ENCODE peak calls at places on chromosome 17, in eight cellular contexts. U, Y, K, D, T, W, J and F are unnamed samples.

GRCh38 chr17:29620271-29620670 is 2.4 kb downstream of the CORO6 start:
- DNase-seq in T (no peak), K (peak), D (peak), Y (no peak), U (no peak), W (no peak), J (no peak), F (no peak)

GRCh38 chr17:45951403-45951802 is 47.6 kb upstream of the STH start:
- DNase-seq in K (no peak), J (no peak), U (no peak), Y (no peak), D (no peak), W (no peak), T (no peak), F (no peak)

GRCh38 chr17:66167189-66167815 is 24.6 kb downstream of the CEP112 start:
- DNase-seq in Y (no peak), T (no peak), J (no peak), K (no peak), D (no peak), W (peak), U (no peak), F (no peak)

GRCh38 chr17:47654991-47655390 is 5.3 kb downstream of the KPNB1 start:
- DNase-seq in W (no peak), T (no peak), U (no peak), D (no peak), Y (no peak), K (no peak), J (no peak), F (no peak)

GRCh38 chr17:29949708-29950107 is 8.3 kb downstream of the EFCAB5 start:
- DNase-seq in W (no peak), J (no peak), U (no peak), D (no peak), T (no peak), K (no peak), Y (no peak), F (no peak)

GRCh38 chr17:55172612-55173011 is 92.1 kb upstream of the HLF start:
- DNase-seq in K (no peak), W (peak), U (no peak), J (no peak), T (no peak), D (no peak), Y (no peak), F (no peak)

GRCh38 chr17:55734128-55734781 is 11.6 kb upstream of the TMEM100 start:
- DNase-seq in U (no peak), W (no peak), K (no peak), D (no peak), T (no peak), Y (no peak), J (peak), F (no peak)

GRCh38 chr17:66675991-66676371 is 158.9 kb upstream of the CACNG5 start:
- DNase-seq in D (no peak), U (no peak), Y (peak), K (peak), T (peak), J (no peak), W (no peak), F (peak)

GRCh38 chr17:16853661-16854320 is 118.1 kb downstream of the TNFRSF13B start:
- DNase-seq in W (no peak), Y (no peak), J (no peak), D (no peak), U (no peak), K (no peak), T (no peak), F (no peak)

GRCh38 chr17:37239690-37240344 is 136.0 kb upstream of the C17orf78 start:
- DNase-seq in W (peak), D (peak), J (peak), Y (no peak), U (peak), T (no peak), K (no peak), F (no peak)

GRCh38 chr17:28242791-28243190 is 76.2 kb upstream of the TMEM97 start:
- DNase-seq in D (no peak), K (no peak), T (no peak), J (no peak), W (no peak), Y (no peak), U (no peak), F (no peak)

GRCh38 chr17:36675250-36675649 is 73.9 kb downstream of the MRM1 start:
- DNase-seq in Y (no peak), W (peak), U (no peak), T (no peak), D (no peak), J (no peak), K (no peak), F (no peak)

GRCh38 chr17:64081802-64082799 is 47.8 kb downstream of the ERN1 start:
- DNase-seq in K (no peak), Y (peak), D (peak), T (no peak), U (peak), W (peak), J (peak), F (peak)

GRCh38 chr17:78716814-78717393 is 65.2 kb downstream of the CYTH1 start:
- DNase-seq in J (peak), T (peak), K (peak), D (peak), Y (peak), U (no peak), W (peak), F (peak)

GRCh38 chr17:17907469-17907868 is 64.7 kb downstream of the TOM1L2 start:
- DNase-seq in U (no peak), T (no peak), D (no peak), K (no peak), J (no peak), W (no peak), Y (no peak), F (no peak)

GRCh38 chr17:57471941-57472368 is 215.6 kb downstream of the MSI2 start:
- DNase-seq in J (peak), K (no peak), T (no peak), D (no peak), U (no peak), W (no peak), Y (no peak), F (no peak)

GRCh38 chr17:79466562-79467350 is 144.1 kb downstream of the RBFOX3 start:
- DNase-seq in J (no peak), U (no peak), T (no peak), Y (no peak), K (no peak), D (no peak), W (no peak), F (no peak)

GRCh38 chr17:63639125-63639524 is 16.9 kb downstream of the MAP3K3 start:
- DNase-seq in J (no peak), D (no peak), Y (no peak), U (no peak), W (no peak), K (no peak), T (no peak), F (no peak)

GRCh38 chr17:45170280-45170975 is 8.8 kb downstream of the HEXIM2 start:
- DNase-seq in J (no peak), T (no peak), K (no peak), U (no peak), W (no peak), Y (no peak), D (no peak), F (no peak)

GRCh38 chr17:50661795-50662391 is 27.2 kb downstream of the ABCC3 start:
- DNase-seq in U (peak), J (peak), D (peak), T (peak), W (peak), Y (peak), K (peak), F (peak)

GRCh38 chr17:79981090-79981489 is 54.6 kb downstream of the TBC1D16 start:
- DNase-seq in W (no peak), K (no peak), D (no peak), U (no peak), Y (no peak), T (no peak), J (no peak), F (no peak)

GRCh38 chr17:34383225-34383615 is 20.2 kb upstream of the CCL1 start:
- DNase-seq in J (no peak), U (no peak), D (no peak), Y (no peak), T (no peak), K (no peak), W (no peak), F (no peak)

GRCh38 chr17:62916684-62917571 is 49.1 kb upstream of the TANC2 start:
- DNase-seq in Y (no peak), K (no peak), T (no peak), J (no peak), U (peak), D (no peak), W (no peak), F (no peak)

GRCh38 chr17:76920364-76921139 is 52.3 kb downstream of the MGAT5B start:
- DNase-seq in W (no peak), U (no peak), K (no peak), Y (no peak), J (no peak), T (no peak), D (no peak), F (no peak)

GRCh38 chr17:66755101-66755943 is 79.6 kb upstream of the CACNG5 start:
- DNase-seq in Y (no peak), T (no peak), D (no peak), W (no peak), K (no peak), U (no peak), J (no peak), F (no peak)

GRCh38 chr17:1779571-1780074 is 17.8 kb downstream of the SERPINF1 start:
- DNase-seq in T (peak), U (peak), J (peak), D (no peak), W (no peak), K (peak), Y (peak), F (no peak)

GRCh38 chr17:45984368-45984767 is 14.7 kb upstream of the STH start:
- DNase-seq in J (peak), U (no peak), K (no peak), W (no peak), T (no peak), D (no peak), Y (no peak), F (no peak)

GRCh38 chr17:57331423-57331822 is 75.1 kb downstream of the MSI2 start:
- DNase-seq in U (no peak), K (no peak), T (no peak), J (no peak), Y (no peak), D (no peak), W (no peak), F (no peak)

GRCh38 chr17:30219833-30220232 is 15.7 kb downstream of the SLC6A4 start:
- DNase-seq in T (no peak), D (no peak), U (no peak), W (no peak), K (no peak), J (no peak), Y (no peak), F (no peak)

GRCh38 chr17:61583242-61583641 is 7.8 kb downstream of the NACA2 start:
- DNase-seq in D (peak), U (peak), Y (no peak), T (no peak), K (no peak), W (peak), J (peak), F (no peak)

GRCh38 chr17:76796081-76796480 is 58.2 kb downstream of the MFSD11 start:
- DNase-seq in T (no peak), D (no peak), U (no peak), K (no peak), W (no peak), J (no peak), Y (no peak), F (no peak)

GRCh38 chr17:67246648-67247415 is 1.8 kb upstream of the HELZ start:
- DNase-seq in T (no peak), W (no peak), Y (peak), K (peak), D (peak), U (peak), J (no peak), F (peak)

GRCh38 chr17:16938031-16938430 is 33.9 kb downstream of the TNFRSF13B start:
- DNase-seq in U (no peak), K (no peak), J (no peak), W (no peak), Y (no peak), T (no peak), D (no peak), F (no peak)

GRCh38 chr17:57940653-57941329 is 14.4 kb downstream of the CUEDC1 start:
- DNase-seq in D (no peak), K (peak), T (no peak), J (no peak), W (no peak), U (no peak), Y (no peak), F (no peak)

GRCh38 chr17:21452377-21453143 is 76.4 kb downstream of the KCNJ12 start:
- DNase-seq in J (peak), T (peak), K (peak), Y (peak), D (no peak), U (peak), W (no peak), F (no peak)

GRCh38 chr17:78665952-78666920 is 89.0 kb upstream of the DNAH17 start:
- DNase-seq in D (no peak), T (peak), J (no peak), K (no peak), W (no peak), Y (no peak), U (no peak), F (peak)

GRCh38 chr17:70658840-70659239 is 489.5 kb downstream of the KCNJ2 start:
- DNase-seq in U (no peak), D (no peak), T (no peak), K (no peak), W (no peak), J (no peak), Y (no peak), F (no peak)

GRCh38 chr17:70658324-70658723 is 489.0 kb downstream of the KCNJ2 start:
- DNase-seq in U (no peak), K (no peak), W (no peak), T (no peak), D (no peak), J (no peak), Y (no peak), F (no peak)

GRCh38 chr17:70655179-70655578 is 485.8 kb downstream of the KCNJ2 start:
- DNase-seq in U (no peak), J (no peak), K (no peak), D (no peak), T (no peak), W (peak), Y (no peak), F (no peak)

GRCh38 chr17:70654706-70655105 is 485.4 kb downstream of the KCNJ2 start:
- DNase-seq in D (no peak), Y (no peak), W (no peak), J (no peak), K (no peak), T (peak), U (no peak), F (no peak)

GRCh38 chr17:70653850-70654249 is 484.5 kb downstream of the KCNJ2 start:
- DNase-seq in J (no peak), D (no peak), K (no peak), T (no peak), W (no peak), Y (no peak), U (no peak), F (no peak)
- TF ChIP-seq CTCF in J (no peak), D (no peak), K (no peak), T (no peak), W (no peak), Y (no peak), U (no peak), F (no peak)

GRCh38 chr17:11980813-11981212 is 16.5 kb downstream of the ZNF18 start:
- DNase-seq in D (no peak), J (peak), Y (no peak), U (peak), K (no peak), T (no peak), W (no peak), F (no peak)
- TF ChIP-seq CTCF in D (peak), J (peak), Y (no peak), U (peak), K (no peak), T (no peak), W (peak), F (no peak)

GRCh38 chr17:18961634-18962493 is 9.9 kb downstream of the SLC5A10 start:
- DNase-seq in D (peak), K (no peak), Y (no peak), W (no peak), J (no peak), T (no peak), U (peak), F (no peak)
- TF ChIP-seq CTCF in D (no peak), K (no peak), Y (no peak), W (no peak), J (no peak), T (no peak), U (no peak), F (no peak)

GRCh38 chr17:73323622-73324455 is 12.0 kb upstream of the CDC42EP4 start:
- DNase-seq in Y (no peak), D (no peak), K (no peak), J (no peak), W (no peak), U (peak), T (peak), F (no peak)

GRCh38 chr17:73320601-73321264 is 8.9 kb upstream of the CDC42EP4 start:
- DNase-seq in K (no peak), Y (no peak), J (no peak), D (no peak), U (no peak), W (no peak), T (no peak), F (no peak)

GRCh38 chr17:73324711-73325526 is 13.1 kb upstream of the CDC42EP4 start:
- DNase-seq in Y (no peak), K (no peak), J (no peak), U (no peak), T (no peak), D (no peak), W (no peak), F (no peak)

GRCh38 chr17:73331060-73331459 is 19.3 kb upstream of the CDC42EP4 start:
- DNase-seq in K (no peak), J (no peak), T (no peak), Y (no peak), U (no peak), D (no peak), W (no peak), F (no peak)

DNA sequence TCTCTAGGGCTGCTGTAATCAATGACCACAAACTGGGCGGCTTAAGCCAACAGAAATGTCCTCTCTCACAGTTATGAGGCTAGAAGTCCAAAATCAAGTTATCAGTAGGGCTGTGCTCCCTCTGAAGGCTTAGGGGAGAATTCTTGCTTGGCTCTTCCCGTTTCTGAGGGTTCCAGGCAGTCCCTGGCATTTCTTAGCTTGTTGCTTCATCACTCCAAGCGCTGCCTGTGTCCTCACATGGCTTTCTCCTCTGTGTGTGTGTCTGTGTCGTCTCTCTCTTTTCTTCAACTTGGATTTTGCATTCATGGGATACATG is 13.7 kb upstream of the CDC42EP4 start:
- DNase-seq in K (no peak), W (no peak), U (peak), Y (no peak), D (no peak), T (peak), J (no peak), F (no peak)
- TF ChIP-seq CTCF in K (no peak), W (no peak), U (peak), Y (no peak), D (no peak), T (peak), J (no peak), F (no peak)

GRCh38 chr17:42937712-42938596 is 26.3 kb downstream of the AARSD1 start:
- DNase-seq in K (no peak), W (peak), U (peak), Y (no peak), D (peak), T (peak), J (peak), F (peak)
- TF ChIP-seq CTCF in K (peak), W (peak), U (peak), Y (no peak), D (peak), T (peak), J (peak), F (peak)